ENCODE peak calls at places on chromosomes 5 and 9, in nine cellular contexts. K is mucosa of descending colon; G is CD8-positive, alpha-beta T cell; A is transverse colon; H is upper lobe of right lung; U is endothelial cell; E is breast epithelium; O is heart left ventricle; T is cardiac fibroblast. P is an unnamed sample.

GRCh38 chr9:34072868-34073590 is 24.3 kb upstream of the UBAP2 start:
- DNase-seq in G (no peak), H (no peak), O (no peak), U (no peak), A (peak), T (peak), K (no peak), E (no peak), P (peak)

GRCh38 chr9:78871086-78871451 is 574.1 kb downstream of the PSAT1 start:
- DNase-seq in O (no peak), A (no peak), K (no peak), U (no peak), T (peak), H (no peak), E (no peak), G (no peak), P (no peak)

GRCh38 chr5:8884029-8884428 is 661.8 kb downstream of the SEMA5A start:
- DNase-seq in H (no peak), T (peak), U (no peak), O (no peak), K (no peak), A (no peak), E (no peak), G (no peak), P (no peak)

GRCh38 chr9:130212543-130213297 is 40.5 kb downstream of the NCS1 start:
- DNase-seq in E (peak), T (no peak), H (no peak), O (no peak), U (no peak), G (no peak), K (no peak), A (no peak), P (no peak)

GRCh38 chr5:58088941-58089340 is 370.9 kb downstream of the PLK2 start:
- DNase-seq in T (no peak), U (peak), A (no peak), H (no peak), O (no peak), G (no peak), K (no peak), E (no peak), P (peak)

GRCh38 chr9:136341769-136342168 is 14.4 kb downstream of the GPSM1 start:
- DNase-seq in E (no peak), A (no peak), G (no peak), U (no peak), K (no peak), H (no peak), O (no peak), T (no peak), P (no peak)

GRCh38 chr5:172530406-172530805 is 76.1 kb upstream of the SH3PXD2B start:
- DNase-seq in O (no peak), E (no peak), K (no peak), H (peak), T (no peak), A (no peak), U (no peak), G (no peak), P (no peak)

GRCh38 chr9:19284729-19285128 is 54.2 kb downstream of the DENND4C start:
- DNase-seq in K (no peak), H (no peak), E (no peak), U (no peak), O (no peak), A (no peak), T (no peak), G (no peak), P (no peak)

GRCh38 chr5:176769911-176770310 is 40.4 kb upstream of the UNC5A start:
- DNase-seq in E (no peak), K (peak), H (peak), G (no peak), T (no peak), U (no peak), O (no peak), A (no peak), P (no peak)

GRCh38 chr9:16335788-16336580 is 534.5 kb downstream of the BNC2 start:
- DNase-seq in A (peak), T (peak), U (no peak), K (no peak), O (peak), G (no peak), E (peak), H (no peak), P (peak)

GRCh38 chr9:75941066-75941465 is 50.6 kb downstream of the PCSK5 start:
- DNase-seq in O (no peak), H (no peak), G (no peak), E (peak), A (peak), K (peak), T (no peak), U (no peak), P (no peak)

GRCh38 chr5:16579142-16579541 is 37.7 kb downstream of the RETREG1 start:
- DNase-seq in O (peak), K (no peak), H (no peak), A (no peak), T (no peak), U (no peak), G (no peak), E (peak), P (no peak)

GRCh38 chr5:84382363-84383295 is 2.1 kb downstream of the EDIL3 start:
- DNase-seq in A (peak), O (peak), T (peak), K (peak), E (peak), H (peak), G (no peak), U (peak), P (peak)

GRCh38 chr5:1540166-1540565 is 16.4 kb upstream of the LPCAT1 start:
- DNase-seq in H (peak), O (no peak), A (no peak), G (peak), K (no peak), U (no peak), T (no peak), E (peak), P (no peak)

GRCh38 chr5:151016700-151017099 is 3.7 kb upstream of the GPX3 start:
- DNase-seq in T (no peak), U (no peak), O (no peak), E (peak), A (no peak), H (no peak), G (no peak), K (no peak), P (no peak)

GRCh38 chr5:14228219-14228618 is 85.1 kb downstream of the TRIO start:
- DNase-seq in E (no peak), K (no peak), O (no peak), G (no peak), T (no peak), U (no peak), A (no peak), H (no peak), P (no peak)

GRCh38 chr5:59522201-59522831 is 371.2 kb downstream of the PDE4D start:
- DNase-seq in G (no peak), U (no peak), E (no peak), T (no peak), O (no peak), H (no peak), A (no peak), K (no peak), P (peak)

GRCh38 chr5:59529286-59529685 is 364.2 kb downstream of the PDE4D start:
- DNase-seq in E (no peak), O (no peak), A (no peak), K (no peak), T (no peak), G (no peak), H (no peak), U (no peak), P (no peak)

GRCh38 chr5:59525310-59525709 is 368.2 kb downstream of the PDE4D start:
- DNase-seq in U (no peak), T (no peak), K (no peak), A (no peak), G (no peak), H (no peak), O (no peak), E (no peak), P (no peak)

GRCh38 chr5:59528226-59528862 is 365.2 kb downstream of the PDE4D start:
- DNase-seq in E (no peak), K (no peak), O (no peak), H (no peak), U (no peak), T (no peak), A (no peak), G (no peak), P (no peak)

DNA sequence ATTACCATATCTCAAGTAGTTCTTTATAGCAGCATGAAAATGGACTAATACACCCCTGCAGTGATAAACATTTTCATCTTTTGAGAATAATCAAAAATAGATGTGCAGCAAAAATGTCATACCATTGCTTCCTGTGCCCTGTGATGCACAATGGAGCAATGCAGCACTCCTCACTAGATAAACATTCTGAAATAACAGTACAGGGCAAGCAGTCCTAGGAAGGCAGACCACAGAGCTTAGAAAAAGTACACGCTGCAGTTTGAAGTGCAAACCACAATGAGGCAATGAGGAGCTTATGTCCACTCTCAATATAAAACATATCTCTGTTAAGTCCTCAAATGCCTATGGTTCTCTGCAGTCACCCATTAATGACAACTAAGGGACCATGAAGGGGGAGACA is 367.6 kb downstream of the PDE4D start:
- DNase-seq in U (no peak), T (peak), O (no peak), A (no peak), E (no peak), H (no peak), G (no peak), K (no peak), P (no peak)
- TF ChIP-seq CTCF in U (no peak), T (no peak), O (no peak), A (no peak), E (no peak), H (no peak), G (no peak), K (no peak), P (no peak)

DNA sequence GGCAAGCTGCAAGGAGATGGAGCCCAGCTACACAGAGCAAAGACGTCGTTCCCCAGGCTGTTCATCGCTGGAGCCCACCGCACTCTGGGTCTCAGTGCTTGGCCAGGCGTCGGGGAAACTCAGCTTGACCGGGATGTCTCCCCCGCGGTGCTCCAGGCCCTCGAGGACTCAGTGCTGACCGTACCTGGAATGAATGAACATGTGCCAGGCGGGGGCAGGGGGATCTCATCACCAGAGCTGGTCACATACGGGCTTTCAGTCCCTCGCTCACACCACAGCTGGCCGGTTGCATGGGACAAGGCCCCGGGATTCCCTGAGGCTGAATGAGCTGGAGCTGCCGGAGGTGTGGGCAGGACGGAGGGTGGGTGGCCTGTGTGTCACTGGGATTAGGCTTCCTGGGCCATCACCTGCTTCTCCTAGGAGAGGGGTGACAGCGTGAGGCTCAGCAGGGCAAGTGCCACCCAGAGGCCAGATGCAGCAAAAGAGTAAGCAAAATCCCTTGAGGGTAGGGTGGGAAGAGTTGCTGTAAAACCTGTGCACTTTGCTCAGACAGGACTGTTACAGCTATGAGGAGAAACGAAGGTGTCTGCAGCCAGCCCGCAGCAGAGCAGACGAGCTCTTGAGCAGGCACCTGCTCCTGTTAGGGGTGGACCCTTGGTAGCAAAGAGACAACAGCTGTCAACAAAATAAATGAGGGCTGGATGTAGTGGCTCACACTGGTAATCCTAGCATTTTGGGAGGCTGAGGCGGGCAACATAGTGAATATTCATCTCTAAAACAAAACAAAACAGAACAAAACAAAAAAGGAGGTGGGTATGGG is 70.7 kb upstream of the RAPGEF1 start:
- DNase-seq in U (no peak), A (no peak), K (no peak), O (no peak), T (no peak), E (no peak), H (no peak), G (no peak), P (no peak)
- TF ChIP-seq CTCF in U (no peak), A (no peak), K (no peak), O (no peak), T (no peak), E (no peak), H (no peak), G (no peak), P (no peak)

DNA sequence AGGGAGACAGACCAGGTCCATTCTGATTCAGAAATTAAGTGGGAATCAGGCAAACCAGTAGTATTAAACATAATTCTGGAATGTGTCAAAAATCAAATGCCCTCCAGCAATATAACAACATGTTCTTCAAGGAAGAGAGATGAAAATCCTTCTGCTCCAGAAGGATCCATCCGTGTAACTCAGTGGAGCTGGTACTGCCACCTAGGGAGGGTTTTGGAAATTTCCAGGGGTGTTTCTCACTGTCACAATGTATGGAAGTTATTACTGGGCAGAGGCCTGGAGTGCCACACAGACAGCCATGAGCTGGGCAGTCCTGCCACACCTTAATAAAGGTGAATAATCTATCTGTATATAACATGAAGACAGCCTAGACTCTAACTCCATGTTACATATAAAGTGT is 87.5 kb downstream of the TTLL11 start:
- DNase-seq in K (no peak), U (peak), T (peak), O (no peak), G (no peak), A (no peak), E (no peak), H (no peak), P (peak)
- TF ChIP-seq CTCF in K (no peak), U (no peak), T (peak), O (no peak), G (no peak), A (peak), E (no peak), H (peak), P (peak)

GRCh38 chr5:147225938-147226337 is 8.9 kb upstream of the STK32A start:
- DNase-seq in T (no peak), O (no peak), U (no peak), G (no peak), A (no peak), K (no peak), E (no peak), H (no peak), P (no peak)

GRCh38 chr5:147223343-147223742 is 11.5 kb upstream of the STK32A start:
- DNase-seq in A (no peak), H (no peak), E (no peak), T (no peak), U (no peak), K (no peak), O (no peak), G (no peak), P (no peak)

GRCh38 chr5:147226512-147226911 is 8.3 kb upstream of the STK32A start:
- DNase-seq in H (no peak), K (no peak), E (no peak), U (no peak), A (no peak), T (no peak), O (no peak), G (no peak), P (no peak)

DNA sequence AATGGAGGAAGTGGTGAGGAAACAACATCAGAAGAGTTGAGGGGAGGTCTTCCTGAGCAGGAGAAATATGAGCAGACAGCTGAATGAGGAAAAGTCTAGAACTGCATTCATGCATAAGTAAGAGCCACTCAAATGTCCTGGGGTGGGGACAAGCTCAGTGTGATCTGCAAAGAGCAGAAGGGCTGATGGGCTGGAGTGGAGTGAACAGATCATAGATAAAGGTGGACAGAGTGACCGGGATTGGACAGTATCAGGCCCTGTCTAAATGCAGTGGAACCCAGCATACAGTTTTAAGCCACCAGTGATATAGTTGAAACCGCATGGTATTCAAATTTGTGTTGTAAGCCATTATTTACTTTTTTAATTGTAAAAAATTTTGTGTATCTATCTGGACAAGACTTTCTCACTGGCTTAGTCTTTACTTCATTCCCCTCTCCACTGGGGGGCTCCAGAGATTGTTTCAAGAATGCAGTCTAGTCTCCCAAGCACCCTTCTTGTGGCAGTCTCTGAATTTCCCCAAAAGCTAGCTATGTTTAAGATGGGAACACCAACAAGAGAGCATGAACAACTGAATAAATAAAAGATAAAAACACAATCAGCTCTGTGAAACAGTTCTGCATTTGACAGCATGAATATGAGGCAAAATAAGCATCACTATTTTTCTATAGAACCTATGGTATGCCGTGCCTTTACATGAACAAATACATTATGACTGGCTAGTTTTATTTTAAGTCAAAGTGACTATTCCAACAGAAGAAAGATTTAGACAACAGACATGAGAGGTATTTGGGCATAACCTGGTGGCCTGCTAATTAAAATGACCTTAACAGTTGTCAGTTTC is 10.7 kb upstream of the STK32A start:
- DNase-seq in O (no peak), U (peak), K (no peak), H (no peak), G (no peak), A (peak), E (no peak), T (peak), P (peak)
- TF ChIP-seq CTCF in O (peak), U (no peak), K (peak), H (peak), G (no peak), A (peak), E (peak), T (peak), P (peak)